ENCODE peak calls at places on chromosomes 7 and 10, in five cellular contexts. One of them, this sample, is unnamed.
A peak's percentile ranks its signal among the peaks of the same experiment; 100 is the strongest.

GRCh38 chr7:55174856-55175255 is 156.0 kb downstream of the EGFR start:
- DNase-seq in myocyte: no peak
- DNase-seq in fibroblast of mammary gland: no peak
- DNase-seq in CD4-positive, alpha-beta T cell: no peak
- DNase-seq in heart left ventricle: no peak
- DNase-seq in this sample: no peak

GRCh38 chr10:129105266-129105665 is 361.8 kb upstream of the MGMT start:
- DNase-seq in CD4-positive, alpha-beta T cell: no peak
- DNase-seq in myocyte: no peak
- DNase-seq in heart left ventricle: no peak
- DNase-seq in fibroblast of mammary gland: peak; percentile 32
- DNase-seq in this sample: no peak

GRCh38 chr10:31961675-31962074 is 33.0 kb upstream of the ARHGAP12 start:
- DNase-seq in fibroblast of mammary gland: peak; percentile 57
- DNase-seq in CD4-positive, alpha-beta T cell: no peak
- DNase-seq in heart left ventricle: no peak
- DNase-seq in myocyte: peak; percentile 34
- DNase-seq in this sample: no peak

GRCh38 chr7:47227762-47228177 is 354.1 kb downstream of the TNS3 start:
- DNase-seq in CD4-positive, alpha-beta T cell: no peak
- DNase-seq in fibroblast of mammary gland: peak; percentile 75
- DNase-seq in heart left ventricle: peak; percentile 66
- DNase-seq in myocyte: peak; percentile 97
- DNase-seq in this sample: no peak

GRCh38 chr10:91632671-91633550 is at the start of gene PPP1R3C:
- DNase-seq in fibroblast of mammary gland: peak; percentile 79
- DNase-seq in myocyte: peak; percentile 99
- DNase-seq in CD4-positive, alpha-beta T cell: no peak
- DNase-seq in heart left ventricle: peak; percentile 96
- DNase-seq in this sample: no peak

GRCh38 chr7:74027683-74028320 is at the start of gene ELN:
- DNase-seq in CD4-positive, alpha-beta T cell: no peak
- DNase-seq in heart left ventricle: peak; percentile 88
- DNase-seq in fibroblast of mammary gland: peak; percentile 30
- DNase-seq in myocyte: no peak
- DNase-seq in this sample: no peak

GRCh38 chr10:55631071-55631654 is 729.9 kb downstream of the ZWINT start:
- DNase-seq in heart left ventricle: peak; percentile 39
- DNase-seq in fibroblast of mammary gland: peak; percentile 3
- DNase-seq in myocyte: no peak
- DNase-seq in CD4-positive, alpha-beta T cell: no peak
- DNase-seq in this sample: no peak

GRCh38 chr7:130831817-130832481 is 97.9 kb upstream of the KLF14 start:
- DNase-seq in heart left ventricle: no peak
- DNase-seq in fibroblast of mammary gland: peak; percentile 75
- DNase-seq in CD4-positive, alpha-beta T cell: no peak
- DNase-seq in myocyte: peak; percentile 78
- DNase-seq in this sample: no peak

GRCh38 chr7:1325246-1325645 is 92.6 kb downstream of the UNCX start:
- DNase-seq in fibroblast of mammary gland: no peak
- DNase-seq in myocyte: no peak
- DNase-seq in heart left ventricle: no peak
- DNase-seq in CD4-positive, alpha-beta T cell: no peak
- DNase-seq in this sample: no peak

GRCh38 chr7:156475666-156476065 is 164.9 kb upstream of the RNF32 start:
- DNase-seq in fibroblast of mammary gland: peak; percentile 42
- DNase-seq in myocyte: peak; percentile 45
- DNase-seq in CD4-positive, alpha-beta T cell: no peak
- DNase-seq in heart left ventricle: no peak
- DNase-seq in this sample: no peak

GRCh38 chr7:80873140-80873539 is 45.7 kb downstream of the SEMA3C start:
- DNase-seq in myocyte: no peak
- DNase-seq in fibroblast of mammary gland: peak; percentile 51
- DNase-seq in heart left ventricle: no peak
- DNase-seq in CD4-positive, alpha-beta T cell: no peak
- DNase-seq in this sample: no peak

GRCh38 chr7:100400656-100401055 is 27.4 kb downstream of the PILRA start:
- DNase-seq in CD4-positive, alpha-beta T cell: no peak
- DNase-seq in myocyte: no peak
- DNase-seq in heart left ventricle: no peak
- DNase-seq in fibroblast of mammary gland: no peak
- DNase-seq in this sample: no peak

GRCh38 chr10:103845983-103846382 is 9.4 kb downstream of the SH3PXD2A start:
- DNase-seq in fibroblast of mammary gland: no peak
- DNase-seq in heart left ventricle: no peak
- DNase-seq in CD4-positive, alpha-beta T cell: peak; percentile 13
- DNase-seq in myocyte: no peak
- DNase-seq in this sample: peak; percentile 10

GRCh38 chr7:30321089-30321991 is 36.9 kb downstream of the ZNRF2 start:
- DNase-seq in CD4-positive, alpha-beta T cell: no peak
- DNase-seq in heart left ventricle: no peak
- DNase-seq in fibroblast of mammary gland: peak; percentile 69
- DNase-seq in myocyte: peak; percentile 45
- DNase-seq in this sample: no peak

GRCh38 chr10:104910712-104911111 is 269.6 kb downstream of the SORCS3 start:
- DNase-seq in myocyte: no peak
- DNase-seq in fibroblast of mammary gland: no peak
- DNase-seq in CD4-positive, alpha-beta T cell: no peak
- DNase-seq in heart left ventricle: no peak
- DNase-seq in this sample: no peak